ENCODE peak calls at places on chromosomes 7 and 10, in eight cellular contexts. V is GM23338; B is activated naive CD4-positive, alpha-beta T cell treated with anti-CD3 and anti-CD28 coated beads for 36 hours; P is erythroblast; S is myocyte; O is activated T-helper 1 cell treated with anti-CD3 and anti-CD28 coated beads, Interleukin-2, amount 50 U/mL, for 16 hours; X is activated T-cell treated with anti-CD3 and anti-CD28 coated beads for 1 hour; U is activated T-helper 2 cell treated with anti-CD3 and anti-CD28 coated beads, Interferon-gamma antibody, Interleukin-2, Interleukin-4, amounts not matched to agents 10 μg/mL and 5 μg/mL and 100 μg/mL, durations not matched to agents 14 hours and 24 hours and 36 hours. R is an unnamed sample.
A peak's percentile ranks its signal among the peaks of the same experiment; 100 is the strongest.

GRCh38 chr10:117373848-117374505 is 1.3 kb downstream of the PDZD8 start:
- DNase-seq in V (peak; percentile 22), B (peak; percentile 57), P (peak; percentile 76), S (peak; percentile 46), O (no peak), X (no peak), U (peak; percentile 20), R (peak; percentile 39)

GRCh38 chr7:157490465-157490912 is 153.7 kb downstream of the DNAJB6 start:
- DNase-seq in V (no peak), B (peak; percentile 63), P (peak; percentile 11), S (peak; percentile 7), O (no peak), X (no peak), U (peak; percentile 65), R (no peak)

GRCh38 chr7:4196121-4196819 is 485.8 kb upstream of the FOXK1 start:
- DNase-seq in V (no peak), B (no peak), P (no peak), S (no peak), O (no peak), X (no peak), U (no peak), R (no peak)

GRCh38 chr7:91293840-91294239 is 29.6 kb downstream of the FZD1 start:
- DNase-seq in V (no peak), B (no peak), P (no peak), S (no peak), O (no peak), X (no peak), U (no peak), R (no peak)

GRCh38 chr7:17625038-17625437 is 315.3 kb downstream of the SNX13 start:
- DNase-seq in V (no peak), B (no peak), P (no peak), S (no peak), O (no peak), X (no peak), U (no peak), R (no peak)

GRCh38 chr10:132643709-132644543 is 106.3 kb downstream of the INPP5A start:
- DNase-seq in V (no peak), B (no peak), P (no peak), S (peak; percentile 22), O (no peak), X (no peak), U (no peak), R (no peak)

GRCh38 chr10:26486985-26487850 is 49.1 kb downstream of the APBB1IP start:
- DNase-seq in V (no peak), B (peak; percentile 89), P (no peak), S (no peak), O (peak; percentile 58), X (peak; percentile 37), U (peak; percentile 65), R (no peak)

GRCh38 chr10:32680803-32681557 is 235.0 kb downstream of the CCDC7 start:
- DNase-seq in V (no peak), B (no peak), P (no peak), S (no peak), O (no peak), X (no peak), U (no peak), R (no peak)